ENCODE peak calls at places on chromosomes 11 and 22, in ten cellular contexts. Y is lung, X is DND-41, J is GM20000, A is esophagus squamous epithelium, Z is astrocyte of the spinal cord, O is fibroblast of mammary gland, F is choroid plexus epithelial cell, G is cardiac fibroblast, N is WTC11. Q is an unnamed sample.

GRCh38 chr11:126917531-126918204 is 82.9 kb downstream of the KIRREL3 start:
- DNase-seq in A (no peak), Z (peak; percentile 97), X (no peak), Y (no peak), G (peak; percentile 77), J (no peak), N (no peak), O (peak; percentile 94), F (peak; percentile 27), Q (peak; percentile 16)

GRCh38 chr11:129951201-129951882 is 51.3 kb downstream of the PRDM10 start:
- DNase-seq in N (no peak), O (no peak), Z (no peak), Y (no peak), G (peak; percentile 33), J (no peak), F (peak; percentile 55), X (no peak), A (no peak), Q (no peak)

GRCh38 chr11:61153593-61154090 is 7.6 kb downstream of the VPS37C start:
- DNase-seq in F (peak; percentile 45), Z (no peak), Y (no peak), N (no peak), A (no peak), J (no peak), O (no peak), G (peak; percentile 22), X (no peak), Q (no peak)

GRCh38 chr11:17803751-17804334 is 69.3 kb downstream of the KCNC1 start:
- DNase-seq in A (no peak), J (no peak), O (no peak), G (no peak), Y (no peak), X (no peak), N (no peak), Z (no peak), F (no peak), Q (no peak)

GRCh38 chr11:13944801-13945505 is 17.6 kb upstream of the SPON1 start:
- DNase-seq in Z (no peak), J (no peak), Y (no peak), G (no peak), N (no peak), A (no peak), X (no peak), O (peak; percentile 44), F (no peak), Q (no peak)

GRCh38 chr11:61777234-61778090 is 14.9 kb downstream of the TMEM258 start:
- DNase-seq in Y (no peak), J (peak; percentile 74), A (no peak), Z (no peak), O (no peak), X (no peak), G (no peak), F (no peak), N (peak; percentile 83), Q (peak; percentile 62)

GRCh38 chr22:23894710-23895598 is 771 bp downstream of the MIF start:
- DNase-seq in Y (peak; percentile 84), Z (peak; percentile 84), X (peak; percentile 75), F (peak; percentile 94), N (peak; percentile 73), G (peak; percentile 83), O (peak; percentile 69), A (peak; percentile 14), J (peak; percentile 84), Q (peak; percentile 85)

GRCh38 chr11:2518983-2519340 is 74.2 kb downstream of the KCNQ1 start:
- DNase-seq in F (no peak), A (no peak), G (no peak), Y (no peak), Z (no peak), O (no peak), X (no peak), J (no peak), N (peak; percentile 6), Q (no peak)

GRCh38 chr11:78465169-78465942 is 47.7 kb upstream of the GAB2 start:
- DNase-seq in G (no peak), A (no peak), F (no peak), J (peak; percentile 81), Y (no peak), Z (no peak), N (no peak), X (no peak), O (no peak), Q (peak; percentile 48)

GRCh38 chr22:45804986-45805325 is 133.3 kb downstream of the ATXN10 start:
- DNase-seq in A (no peak), J (no peak), X (no peak), F (peak; percentile 98), Y (no peak), O (peak; percentile 97), Z (peak; percentile 95), G (peak; percentile 94), N (no peak), Q (no peak)

GRCh38 chr22:22858559-22858937 is 29.1 kb upstream of the IGLL5 start:
- DNase-seq in Z (no peak), O (no peak), X (no peak), F (no peak), A (no peak), G (no peak), J (no peak), Y (no peak), N (no peak), Q (no peak)

GRCh38 chr22:22856364-22856763 is 31.3 kb upstream of the IGLL5 start:
- DNase-seq in A (no peak), Z (no peak), J (no peak), Y (no peak), G (no peak), X (no peak), F (no peak), N (no peak), O (no peak), Q (no peak)

GRCh38 chr22:22855617-22856308 is 31.9 kb upstream of the IGLL5 start:
- DNase-seq in O (peak; percentile 10), A (no peak), G (no peak), Y (no peak), Z (no peak), N (peak; percentile 64), X (peak; percentile 77), J (peak; percentile 61), F (peak; percentile 7), Q (peak; percentile 68)

GRCh38 chr22:22857607-22858558 is 29.7 kb upstream of the IGLL5 start:
- DNase-seq in Z (no peak), J (no peak), O (no peak), Y (no peak), X (no peak), N (no peak), F (no peak), A (no peak), G (no peak), Q (no peak)

GRCh38 chr22:22856885-22857606 is 30.6 kb upstream of the IGLL5 start:
- DNase-seq in O (no peak), N (no peak), J (no peak), A (no peak), G (no peak), Z (no peak), Y (no peak), X (no peak), F (no peak), Q (no peak)
- TF ChIP-seq CTCF in O (no peak), N (no peak), J (no peak), A (no peak), G (no peak), Z (no peak), Y (no peak), X (no peak), F (no peak), Q (no peak)

GRCh38 chr11:133408402-133408801 is 123.9 kb downstream of the OPCML start:
- DNase-seq in A (no peak), G (no peak), F (no peak), N (no peak), O (no peak), X (no peak), J (no peak), Z (no peak), Y (no peak), Q (no peak)

GRCh38 chr11:133402551-133402950 is 129.8 kb downstream of the OPCML start:
- DNase-seq in O (no peak), X (no peak), Z (no peak), J (no peak), G (no peak), A (no peak), F (no peak), N (no peak), Y (no peak), Q (no peak)

GRCh38 chr11:133406493-133406892 is 125.8 kb downstream of the OPCML start:
- DNase-seq in Y (no peak), Z (no peak), N (no peak), A (no peak), G (no peak), O (no peak), F (no peak), X (no peak), J (no peak), Q (no peak)

GRCh38 chr11:133399855-133400625 is 132.3 kb downstream of the OPCML start:
- DNase-seq in F (no peak), G (no peak), Y (no peak), N (no peak), X (no peak), A (no peak), J (no peak), O (no peak), Z (no peak), Q (no peak)

GRCh38 chr11:133403900-133404299 is 128.4 kb downstream of the OPCML start:
- DNase-seq in Y (no peak), G (no peak), A (no peak), O (no peak), F (no peak), Z (no peak), X (peak; percentile 21), N (peak; percentile 54), J (no peak), Q (peak; percentile 10)
- TF ChIP-seq CTCF in Y (no peak), G (no peak), A (no peak), O (no peak), F (no peak), Z (no peak), X (peak; percentile 56), N (peak; percentile 52), J (no peak), Q (peak; percentile 25)

GRCh38 chr11:47376543-47377371 is 1.6 kb downstream of the SPI1 start:
- DNase-seq in Y (peak; percentile 63), G (no peak), A (no peak), J (no peak), N (no peak), F (no peak), Z (no peak), O (peak; percentile 22), X (no peak), Q (no peak)
- TF ChIP-seq CTCF in Y (no peak), G (no peak), A (no peak), J (peak; percentile 4), N (no peak), F (no peak), Z (no peak), O (no peak), X (no peak), Q (no peak)

DNA sequence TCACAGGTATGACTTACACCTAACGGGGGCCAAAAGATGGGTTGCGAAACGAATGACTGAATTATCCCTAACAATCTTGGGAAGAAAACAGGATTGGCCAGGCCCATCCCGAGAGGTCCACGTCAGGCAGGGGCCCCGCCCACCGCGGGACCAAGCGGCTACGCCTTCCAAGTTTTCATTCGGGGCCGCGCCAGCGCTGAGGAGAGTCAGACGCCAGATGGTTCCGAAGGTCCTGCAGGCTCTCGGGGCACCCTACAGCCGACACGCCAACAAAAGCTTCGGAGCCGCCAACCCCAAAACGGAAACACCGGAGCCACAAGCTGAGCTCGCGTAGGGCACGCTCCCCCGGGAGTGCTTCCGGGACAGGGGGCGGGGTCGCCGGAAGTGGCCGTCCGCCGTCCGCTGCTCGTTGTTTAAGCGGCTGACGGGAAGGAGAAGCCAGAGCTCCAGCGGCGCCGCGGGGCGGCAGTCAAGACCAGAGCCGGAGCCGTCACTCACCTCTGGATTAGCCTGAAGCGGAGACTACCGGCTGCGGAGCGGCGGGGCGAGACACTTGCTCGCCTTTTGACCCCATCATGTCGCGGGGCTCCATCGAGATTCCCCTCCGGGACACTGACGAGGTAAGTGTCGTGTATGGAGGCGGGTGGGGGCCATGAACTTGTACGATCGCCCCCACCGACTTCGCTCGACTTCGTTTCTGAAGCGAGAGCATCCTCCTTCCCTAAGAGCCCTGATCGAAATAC is at the start of gene CTR9:
- DNase-seq in O (peak; percentile 92), G (peak; percentile 95), F (peak; percentile 93), J (peak; percentile 85), X (peak; percentile 93), A (peak; percentile 70), Z (peak; percentile 95), N (peak; percentile 95), Y (peak; percentile 94), Q (peak; percentile 95)
- TF ChIP-seq CTCF in O (peak; percentile 8), G (peak; percentile 30), F (peak; percentile 39), J (no peak), X (peak; percentile 54), A (no peak), Z (peak; percentile 31), N (no peak), Y (no peak), Q (no peak)

Q was measured in activated CD8-positive, alpha-beta T cell treated with anti-CD3 and anti-CD28 coated beads for 36 hours.